ENCODE peak calls at places on chromosomes 6 and 20, in nine cellular contexts. W is substantia nigra, N is lung, M is transverse colon, H is breast epithelium, F is neuronal stem cell, Y is brain microvascular endothelial cell, D is endodermal cell, U is tibial artery. X is an unnamed sample.

GRCh38 chr6:89302936-89303335 is 12.2 kb downstream of the GABRR2 start:
- DNase-seq in W (no peak), N (no peak), M (no peak), H (no peak), F (no peak), Y (no peak), D (no peak), U (no peak), X (no peak)

GRCh38 chr6:1995521-1996110 is 249.8 kb downstream of the GMDS start:
- DNase-seq in W (no peak), N (no peak), M (no peak), H (no peak), F (no peak), Y (no peak), D (no peak), U (no peak), X (no peak)

GRCh38 chr20:32574296-32575226 is 10.6 kb downstream of the NOL4L start:
- DNase-seq in W (no peak), N (peak), M (no peak), H (no peak), F (no peak), Y (peak), D (peak), U (no peak), X (no peak)

GRCh38 chr6:36964349-36964748 is 9.8 kb downstream of the PI16 start:
- DNase-seq in W (no peak), N (no peak), M (no peak), H (no peak), F (no peak), Y (no peak), D (no peak), U (no peak), X (peak)

GRCh38 chr6:116941727-116942126 is 64.7 kb downstream of the RFX6 start:
- DNase-seq in W (no peak), N (no peak), M (no peak), H (no peak), F (no peak), Y (no peak), D (peak), U (no peak), X (no peak)

GRCh38 chr6:136593748-136594490 is 43.7 kb upstream of the MAP7 start:
- DNase-seq in W (no peak), N (peak), M (peak), H (no peak), F (no peak), Y (peak), D (no peak), U (no peak), X (no peak)

GRCh38 chr6:10395946-10396577 is 18.8 kb downstream of the TFAP2A start:
- DNase-seq in W (no peak), N (no peak), M (no peak), H (no peak), F (no peak), Y (no peak), D (no peak), U (no peak), X (no peak)

GRCh38 chr6:26312501-26313390 is 52.3 kb upstream of the BTN3A2 start:
- DNase-seq in W (peak), N (peak), M (peak), H (peak), F (peak), Y (peak), D (peak), U (peak), X (peak)

GRCh38 chr6:18260448-18261106 is 3.8 kb downstream of the DEK start:
- DNase-seq in W (no peak), N (no peak), M (no peak), H (no peak), F (no peak), Y (peak), D (peak), U (no peak), X (peak)

GRCh38 chr6:61887425-61887824 is 398.6 kb downstream of the KHDRBS2 start:
- DNase-seq in W (no peak), N (no peak), M (no peak), H (no peak), F (no peak), Y (no peak), D (no peak), U (no peak), X (no peak)

GRCh38 chr6:184161-184695 is 108.1 kb upstream of the DUSP22 start:
- DNase-seq in W (no peak), N (no peak), M (no peak), H (no peak), F (no peak), Y (no peak), D (no peak), U (no peak), X (no peak)

DNA sequence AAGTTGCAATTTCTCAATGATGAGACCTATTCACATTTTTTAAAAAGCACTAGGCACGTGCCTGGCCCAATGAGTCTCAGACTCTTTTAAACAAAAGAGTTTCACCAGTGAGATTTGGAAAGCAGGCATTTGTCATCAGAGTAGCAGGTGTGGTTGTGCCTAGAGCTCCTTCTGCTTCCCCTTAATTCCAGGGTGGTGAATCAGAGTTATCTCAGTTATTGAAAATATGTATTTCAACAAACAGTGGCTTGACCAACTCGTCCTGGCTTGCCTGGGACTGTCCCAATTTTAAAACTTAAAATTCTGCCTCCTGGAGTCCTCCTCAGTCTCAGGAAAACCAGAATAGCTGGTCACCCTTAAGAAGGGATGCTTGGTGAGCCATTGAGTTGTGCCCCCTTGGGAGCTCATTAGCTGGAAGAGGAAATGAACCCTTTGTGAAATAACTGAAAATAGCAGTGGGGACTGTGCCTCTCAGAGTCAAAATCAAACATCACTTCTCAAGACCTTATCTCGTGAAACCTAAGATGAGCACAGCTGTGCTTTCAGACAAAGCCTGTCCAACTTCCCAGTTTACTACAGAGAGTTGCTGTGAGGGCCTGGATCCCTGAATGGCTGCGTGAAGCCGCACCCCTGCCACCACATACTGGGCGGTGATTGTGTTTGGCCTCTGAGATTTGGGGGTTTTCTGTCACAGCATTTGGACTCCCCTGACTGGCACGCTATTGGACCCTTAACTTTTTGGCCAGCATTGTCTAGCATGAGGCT is 116.3 kb downstream of the ANKRD60 start:
- DNase-seq in W (no peak), N (peak), M (no peak), H (peak), F (no peak), Y (peak), D (no peak), U (no peak), X (no peak)
- H3K27ac ChIP-seq in W (no peak), N (no peak), M (no peak), H (peak), F (no peak), Y (peak), D (no peak), U (peak), X (no peak)

GRCh38 chr6:56245903-56246351 is 1.5 kb downstream of the COL21A1 start:
- DNase-seq in W (no peak), N (no peak), M (no peak), H (no peak), F (no peak), Y (no peak), D (no peak), U (no peak), X (no peak)
- H3K27ac ChIP-seq in W (no peak), N (no peak), M (no peak), H (no peak), F (no peak), Y (no peak), D (no peak), U (peak), X (no peak)

GRCh38 chr6:33324139-33324538 is 6.6 kb upstream of the ZBTB22 start:
- DNase-seq in W (no peak), N (no peak), M (no peak), H (no peak), F (no peak), Y (no peak), D (no peak), U (no peak), X (no peak)
- H3K27ac ChIP-seq in W (no peak), N (no peak), M (peak), H (peak), F (no peak), Y (no peak), D (no peak), U (no peak), X (peak)

GRCh38 chr20:51427625-51428291 is 114.8 kb downstream of the NFATC2 start:
- DNase-seq in W (no peak), N (no peak), M (no peak), H (no peak), F (no peak), Y (no peak), D (no peak), U (no peak), X (no peak)

GRCh38 chr20:51426879-51427624 is 115.5 kb downstream of the NFATC2 start:
- DNase-seq in W (no peak), N (no peak), M (no peak), H (no peak), F (no peak), Y (no peak), D (no peak), U (no peak), X (no peak)

GRCh38 chr20:51429696-51430095 is 112.8 kb downstream of the NFATC2 start:
- DNase-seq in W (no peak), N (no peak), M (no peak), H (no peak), F (no peak), Y (no peak), D (no peak), U (no peak), X (no peak)

GRCh38 chr20:51429144-51429482 is 113.4 kb downstream of the NFATC2 start:
- DNase-seq in W (no peak), N (no peak), M (no peak), H (no peak), F (no peak), Y (no peak), D (no peak), U (no peak), X (no peak)

DNA sequence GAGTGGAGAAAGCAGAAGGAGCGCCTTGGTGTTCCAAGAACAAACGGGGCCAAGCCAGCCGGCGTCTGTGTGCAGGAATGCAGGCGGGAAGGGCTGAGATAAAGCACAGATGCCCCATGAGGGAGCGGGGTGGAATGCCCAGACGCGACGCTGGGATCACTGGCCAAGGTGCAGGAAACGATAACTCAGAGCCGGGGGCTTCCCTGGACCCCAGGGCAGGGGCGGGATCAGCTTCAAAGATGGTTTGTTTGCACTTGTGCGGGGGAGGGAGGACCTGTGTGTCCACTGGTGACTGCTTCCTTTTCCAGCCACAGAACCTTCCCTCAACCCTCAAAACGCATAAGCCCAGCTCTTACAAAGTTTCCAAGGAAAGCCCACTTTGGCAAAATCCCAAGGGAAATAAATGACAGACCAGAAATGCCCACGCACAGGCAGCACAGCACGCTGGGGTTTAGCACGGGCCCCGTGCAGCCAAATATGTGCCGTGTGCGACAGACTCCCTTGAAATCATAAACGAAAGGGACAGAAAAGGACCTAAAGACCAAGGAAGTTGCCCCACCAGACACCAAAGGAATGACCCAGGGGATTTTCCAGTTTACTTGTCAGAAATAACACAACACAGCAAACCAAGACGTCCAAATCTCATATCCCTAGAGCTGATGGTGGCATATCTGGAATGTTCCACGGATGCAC is 113.9 kb downstream of the NFATC2 start:
- DNase-seq in W (no peak), N (no peak), M (peak), H (no peak), F (no peak), Y (peak), D (peak), U (peak), X (peak)
- H3K27ac ChIP-seq in W (no peak), N (no peak), M (peak), H (no peak), F (no peak), Y (no peak), D (no peak), U (peak), X (peak)

DNA sequence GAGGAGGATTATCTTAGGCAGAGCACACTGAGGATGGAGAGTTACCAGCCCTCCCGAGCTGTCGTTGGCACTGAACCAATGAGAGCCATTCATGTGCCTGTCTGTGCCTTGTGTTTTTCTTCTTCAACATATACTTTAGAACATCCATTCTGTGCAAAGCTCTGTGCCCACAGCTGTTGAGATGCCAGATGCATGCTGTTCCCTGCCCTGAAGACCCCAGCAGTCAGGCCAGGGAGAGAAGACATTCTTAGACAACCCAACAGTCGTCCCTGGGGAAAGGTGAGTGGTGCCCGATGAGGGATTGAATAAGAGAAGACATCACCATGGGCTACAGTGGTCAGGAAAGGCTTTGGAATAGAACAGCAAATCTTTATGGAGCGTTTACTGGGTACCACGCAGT is 114.1 kb downstream of the NRN1 start:
- DNase-seq in W (no peak), N (no peak), M (no peak), H (no peak), F (no peak), Y (no peak), D (no peak), U (no peak), X (no peak)
- H3K27ac ChIP-seq in W (no peak), N (no peak), M (peak), H (no peak), F (no peak), Y (no peak), D (no peak), U (no peak), X (no peak)

DNA sequence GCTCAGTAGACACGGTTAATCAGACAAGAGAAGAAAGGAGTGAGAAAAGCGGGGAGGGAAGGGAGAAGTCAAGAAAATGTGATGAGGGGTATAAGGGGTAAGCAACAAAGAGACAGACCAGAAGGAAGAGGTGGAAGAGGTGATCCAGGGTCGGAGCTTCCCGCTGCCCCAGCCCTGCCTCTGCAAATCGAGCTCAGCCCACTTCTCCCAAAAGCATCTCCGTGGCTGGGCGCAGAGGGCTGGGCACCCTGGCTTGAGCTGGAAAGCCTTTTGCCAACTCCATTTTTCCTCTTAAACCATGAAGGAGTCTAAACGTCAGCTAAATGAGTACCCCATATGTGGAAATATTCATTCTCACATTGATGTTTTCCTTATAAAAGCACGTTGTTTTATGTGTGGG is 55.0 kb upstream of the MAFB start:
- DNase-seq in W (no peak), N (no peak), M (no peak), H (no peak), F (no peak), Y (no peak), D (no peak), U (no peak), X (no peak)
- H3K27ac ChIP-seq in W (no peak), N (no peak), M (no peak), H (no peak), F (no peak), Y (no peak), D (no peak), U (no peak), X (no peak)

DNA sequence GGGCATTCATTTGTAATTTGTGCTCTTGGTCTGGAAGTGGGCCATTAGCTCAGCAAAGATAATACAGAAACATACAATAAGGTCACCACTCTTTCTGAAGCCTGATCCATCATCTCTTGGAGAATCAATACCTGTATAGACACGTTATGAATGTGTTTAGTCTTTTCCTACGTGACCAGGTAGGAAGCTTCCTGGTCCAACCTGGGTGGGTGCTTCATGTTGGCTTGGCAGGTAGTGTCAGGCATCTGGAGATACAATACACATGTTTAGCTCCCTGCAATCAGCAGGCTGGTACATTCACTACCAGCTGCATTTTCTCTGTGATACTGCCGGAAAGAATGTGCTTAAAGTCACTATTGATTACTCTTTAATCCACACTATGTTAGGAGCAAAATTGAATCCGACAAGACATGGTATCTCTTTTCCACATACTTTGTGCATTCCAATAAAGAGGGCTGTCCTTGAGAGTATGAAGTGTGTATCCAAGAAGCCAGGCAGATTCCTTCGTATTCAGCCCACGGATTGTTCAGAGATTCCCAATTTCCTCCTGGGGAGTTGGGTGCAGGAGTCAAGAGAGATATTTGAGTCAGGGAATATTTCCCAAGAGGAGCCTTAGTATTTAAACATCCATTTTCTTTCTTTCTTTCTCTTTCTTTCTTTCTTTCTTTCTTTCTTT is 49.9 kb upstream of the RANBP9 start:
- DNase-seq in W (no peak), N (no peak), M (no peak), H (no peak), F (no peak), Y (no peak), D (no peak), U (no peak), X (no peak)
- H3K27ac ChIP-seq in W (no peak), N (no peak), M (peak), H (peak), F (no peak), Y (no peak), D (no peak), U (peak), X (no peak)

GRCh38 chr20:44125332-44126127 is 61.5 kb downstream of the JPH2 start:
- DNase-seq in W (no peak), N (no peak), M (no peak), H (no peak), F (no peak), Y (no peak), D (peak), U (no peak), X (no peak)

GRCh38 chr20:44120676-44121425 is 66.1 kb downstream of the JPH2 start:
- DNase-seq in W (no peak), N (no peak), M (no peak), H (no peak), F (no peak), Y (no peak), D (peak), U (no peak), X (no peak)

GRCh38 chr20:44126445-44126844 is 60.5 kb downstream of the JPH2 start:
- DNase-seq in W (no peak), N (no peak), M (no peak), H (no peak), F (no peak), Y (no peak), D (peak), U (no peak), X (no peak)

GRCh38 chr20:44123874-44124535 is 63.0 kb downstream of the JPH2 start:
- DNase-seq in W (no peak), N (no peak), M (no peak), H (no peak), F (no peak), Y (no peak), D (peak), U (no peak), X (no peak)

GRCh38 chr20:44123251-44123650 is 63.7 kb downstream of the JPH2 start:
- DNase-seq in W (no peak), N (no peak), M (no peak), H (no peak), F (no peak), Y (no peak), D (peak), U (no peak), X (no peak)
- H3K27ac ChIP-seq in W (no peak), N (no peak), M (peak), H (no peak), F (no peak), Y (no peak), D (no peak), U (peak), X (no peak)

DNA sequence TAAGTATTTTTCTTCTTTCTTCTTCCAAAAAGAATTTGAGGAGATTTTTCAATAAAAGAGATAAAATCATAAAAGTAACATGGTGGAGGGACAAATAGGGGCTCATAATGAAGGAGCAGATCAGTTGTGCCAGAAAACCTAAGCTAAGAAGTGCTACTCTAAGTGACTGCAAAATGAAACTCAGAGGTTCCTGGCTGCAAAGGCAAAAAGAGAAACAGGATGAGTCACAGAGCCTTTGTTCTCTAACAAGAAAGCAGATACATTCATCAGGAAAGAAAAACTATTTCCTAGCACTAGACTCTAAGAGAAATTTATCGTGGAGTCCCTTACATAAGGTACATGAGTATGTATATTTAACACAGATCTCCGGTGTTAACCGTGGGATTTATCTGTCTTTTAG is 49.8 kb downstream of the TSHZ2 start:
- DNase-seq in W (no peak), N (no peak), M (no peak), H (no peak), F (no peak), Y (no peak), D (no peak), U (no peak), X (no peak)
- H3K27ac ChIP-seq in W (no peak), N (no peak), M (no peak), H (peak), F (no peak), Y (no peak), D (no peak), U (no peak), X (no peak)

X was measured in thyroid gland.